ENCODE peak calls at places on chromosomes 12 and 14, in six cellular contexts. M, A, V, B, I and L are unnamed samples.

GRCh38 chr14:88554458-88555286 is at the start of gene PTPN21:
- DNase-seq in M (peak; percentile 69), A (peak; percentile 75), V (peak; percentile 79), B (peak; percentile 78), I (peak; percentile 90), L (peak; percentile 69)

GRCh38 chr12:98002887-98003493 is 512.4 kb upstream of the TMPO start:
- DNase-seq in M (peak; percentile 31), A (no peak), V (peak; percentile 65), B (peak; percentile 16), I (no peak), L (no peak)

GRCh38 chr14:48586099-48586498 is 910.7 kb upstream of the MDGA2 start:
- DNase-seq in M (no peak), A (no peak), V (no peak), B (no peak), I (no peak), L (no peak)

GRCh38 chr14:95515080-95515489 is 1.4 kb downstream of the SYNE3 start:
- DNase-seq in M (peak; percentile 84), A (peak; percentile 42), V (no peak), B (peak; percentile 70), I (peak; percentile 67), L (no peak)

GRCh38 chr12:19129121-19129485 is 430 bp upstream of the PLEKHA5 start:
- DNase-seq in M (peak; percentile 53), A (no peak), V (peak; percentile 25), B (no peak), I (no peak), L (no peak)

GRCh38 chr12:3207174-3207573 is 130.0 kb downstream of the TSPAN9 start:
- DNase-seq in M (no peak), A (no peak), V (no peak), B (no peak), I (no peak), L (no peak)

GRCh38 chr14:23058654-23059504 is 1.6 kb upstream of the CDH24 start:
- DNase-seq in M (no peak), A (no peak), V (no peak), B (no peak), I (peak; percentile 47), L (no peak)

GRCh38 chr14:67722293-67722692 is 20.6 kb downstream of the RDH12 start:
- DNase-seq in M (no peak), A (no peak), V (no peak), B (peak; percentile 78), I (peak; percentile 80), L (peak; percentile 58)

GRCh38 chr12:99140017-99140726 is 495.1 kb downstream of the APAF1 start:
- DNase-seq in M (no peak), A (peak; percentile 25), V (no peak), B (no peak), I (no peak), L (no peak)

GRCh38 chr12:473863-474577 is 14.3 kb downstream of the B4GALNT3 start:
- DNase-seq in M (no peak), A (no peak), V (no peak), B (no peak), I (no peak), L (no peak)

GRCh38 chr12:25903603-25904245 is 54.8 kb upstream of the RASSF8 start:
- DNase-seq in M (no peak), A (no peak), V (no peak), B (no peak), I (no peak), L (no peak)

GRCh38 chr12:27245039-27245438 is 953 bp downstream of the STK38L start:
- DNase-seq in M (no peak), A (no peak), V (no peak), B (no peak), I (no peak), L (no peak)

GRCh38 chr12:50166776-50167025 is 468 bp downstream of the CERS5 start:
- DNase-seq in M (no peak), A (peak; percentile 41), V (no peak), B (peak; percentile 45), I (no peak), L (peak; percentile 50)

GRCh38 chr12:63238892-63239291 is 87.9 kb upstream of the AVPR1A start:
- DNase-seq in M (no peak), A (no peak), V (peak; percentile 46), B (no peak), I (no peak), L (no peak)

GRCh38 chr12:109705291-109705690 is 8.3 kb upstream of the FAM222A start:
- DNase-seq in M (no peak), A (no peak), V (no peak), B (no peak), I (no peak), L (no peak)

GRCh38 chr14:97021001-97021400 is 223.8 kb downstream of the VRK1 start:
- DNase-seq in M (no peak), A (no peak), V (no peak), B (no peak), I (no peak), L (no peak)

GRCh38 chr12:98438826-98439225 is 76.6 kb upstream of the TMPO start:
- DNase-seq in M (no peak), A (no peak), V (no peak), B (no peak), I (no peak), L (no peak)

GRCh38 chr12:91628656-91629055 is 446.0 kb upstream of the DCN start:
- DNase-seq in M (no peak), A (no peak), V (no peak), B (no peak), I (no peak), L (no peak)

GRCh38 chr14:84770030-84770429 is 759.9 kb upstream of the FLRT2 start:
- DNase-seq in M (no peak), A (no peak), V (no peak), B (no peak), I (no peak), L (no peak)

GRCh38 chr14:78902010-78902623 is 731.9 kb downstream of the NRXN3 start:
- DNase-seq in M (peak; percentile 44), A (peak; percentile 21), V (peak; percentile 34), B (peak; percentile 44), I (no peak), L (no peak)

GRCh38 chr12:47772094-47772660 is 861 bp upstream of the SLC48A1 start:
- DNase-seq in M (no peak), A (no peak), V (no peak), B (no peak), I (no peak), L (no peak)

GRCh38 chr12:4353785-4354208 is 25.7 kb downstream of the FGF23 start:
- DNase-seq in M (no peak), A (no peak), V (peak; percentile 19), B (no peak), I (no peak), L (no peak)

GRCh38 chr12:48947727-48948126 is 9.6 kb downstream of the ARF3 start:
- DNase-seq in M (no peak), A (no peak), V (no peak), B (no peak), I (no peak), L (no peak)

GRCh38 chr12:85996280-85996679 is 122.2 kb downstream of the NTS start:
- DNase-seq in M (peak; percentile 81), A (no peak), V (no peak), B (no peak), I (no peak), L (no peak)

GRCh38 chr12:122909442-122910288 is 13.7 kb upstream of the VPS37B start:
- DNase-seq in M (no peak), A (no peak), V (no peak), B (peak; percentile 78), I (no peak), L (no peak)

GRCh38 chr14:95136631-95137030 is 20.7 kb downstream of the DICER1 start:
- DNase-seq in M (no peak), A (no peak), V (no peak), B (no peak), I (no peak), L (no peak)

GRCh38 chr12:87687362-87687761 is 341.8 kb downstream of the C12orf50 start:
- DNase-seq in M (peak; percentile 18), A (no peak), V (peak; percentile 50), B (peak; percentile 43), I (peak; percentile 39), L (no peak)

GRCh38 chr14:101601603-101602465 is 40.5 kb downstream of the DIO3 start:
- DNase-seq in M (no peak), A (peak; percentile 15), V (no peak), B (no peak), I (no peak), L (no peak)

GRCh38 chr12:5692850-5693249 is 252.2 kb downstream of the ANO2 start:
- DNase-seq in M (no peak), A (no peak), V (no peak), B (no peak), I (no peak), L (no peak)

GRCh38 chr12:39442895-39443703 is at the start of gene KIF21A:
- DNase-seq in M (peak; percentile 94), A (peak; percentile 89), V (peak; percentile 97), B (peak; percentile 91), I (peak; percentile 91), L (peak; percentile 86)
- TF ChIP-seq POLR2A in M (peak; percentile 71), A (no peak), V (peak; percentile 95), B (peak; percentile 90), I (peak; percentile 48), L (peak; percentile 72)

DNA sequence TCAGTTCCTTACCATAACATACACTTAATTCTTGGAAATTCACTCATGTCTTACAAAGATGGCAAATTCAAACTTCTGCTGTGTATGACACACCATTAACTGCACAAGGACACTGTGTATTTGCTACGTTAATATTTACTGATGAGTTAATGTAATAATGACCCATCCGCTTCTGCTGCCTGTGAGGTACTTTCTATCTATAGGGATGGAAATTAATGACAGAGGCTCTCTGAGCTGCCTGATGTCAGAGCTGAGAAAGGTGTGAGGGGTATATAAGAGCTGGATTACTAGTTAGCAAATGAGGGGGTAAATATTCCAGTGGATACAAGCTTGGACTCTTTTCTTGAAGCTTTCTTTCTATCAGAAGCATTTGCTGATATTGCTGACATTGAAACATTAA is at the start of gene IAPP:
- DNase-seq in M (no peak), A (no peak), V (no peak), B (no peak), I (no peak), L (no peak)
- TF ChIP-seq POLR2A in M (no peak), A (no peak), V (no peak), B (no peak), I (no peak), L (no peak)

GRCh38 chr14:77033622-77034521 is 5.4 kb upstream of the IRF2BPL start:
- DNase-seq in M (peak; percentile 93), A (peak; percentile 96), V (peak; percentile 94), B (peak; percentile 89), I (peak; percentile 87), L (peak; percentile 84)
- TF ChIP-seq POLR2A in M (peak; percentile 73), A (peak; percentile 50), V (peak; percentile 38), B (no peak), I (peak; percentile 29), L (peak; percentile 46)

GRCh38 chr14:24133730-24134129 is 2.3 kb upstream of the PSME1 start:
- DNase-seq in M (no peak), A (no peak), V (no peak), B (no peak), I (no peak), L (no peak)

GRCh38 chr14:24131549-24131966 is 1.1 kb downstream of the FITM1 start:
- DNase-seq in M (no peak), A (no peak), V (no peak), B (peak; percentile 51), I (peak; percentile 30), L (no peak)

GRCh38 chr14:24130717-24131548 is 474 bp downstream of the FITM1 start:
- DNase-seq in M (no peak), A (no peak), V (no peak), B (peak; percentile 88), I (peak; percentile 29), L (no peak)

GRCh38 chr14:24132976-24133375 is 2.5 kb downstream of the FITM1 start:
- DNase-seq in M (no peak), A (no peak), V (no peak), B (no peak), I (no peak), L (no peak)

GRCh38 chr14:24132061-24132685 is 1.7 kb downstream of the FITM1 start:
- DNase-seq in M (no peak), A (no peak), V (no peak), B (no peak), I (peak; percentile 39), L (no peak)
- TF ChIP-seq POLR2A in M (no peak), A (no peak), V (no peak), B (no peak), I (no peak), L (no peak)